ENCODE peak calls at places on chromosomes 12 and 14, in four cellular contexts. Y is body of pancreas, N is ascending aorta, X is transverse colon. I is an unnamed sample. For H3K4me1, the result is how much of the 10 kb centered on the place peaks cover.

GRCh38 chr12:3882896-3883564 is 9.8 kb upstream of the PARP11 start:
- DNase-seq in Y (no peak), N (no peak), X (no peak), I (no peak)

GRCh38 chr14:75389679-75390078 is 38.1 kb upstream of the JDP2 start:
- DNase-seq in Y (no peak), N (no peak), X (no peak), I (no peak)

GRCh38 chr14:101964297-101965144 is at the start of gene DYNC1H1:
- DNase-seq in Y (peak), N (peak), X (peak), I (peak)

GRCh38 chr12:18747960-18748359 is 10.0 kb downstream of the CAPZA3 start:
- DNase-seq in Y (no peak), N (no peak), X (no peak), I (no peak)

GRCh38 chr14:56815301-56815700 is 5.0 kb upstream of the OTX2 start:
- DNase-seq in Y (no peak), N (no peak), X (no peak), I (no peak)

GRCh38 chr14:103068351-103069073 is 11.2 kb upstream of the CDC42BPB start:
- DNase-seq in Y (no peak), N (no peak), X (no peak), I (peak)

GRCh38 chr12:54292083-54292930 is 8.5 kb downstream of the NFE2 start:
- DNase-seq in Y (no peak), N (no peak), X (no peak), I (no peak)

GRCh38 chr14:52055215-52055614 is 13.6 kb downstream of the NID2 start:
- DNase-seq in Y (no peak), N (no peak), X (no peak), I (no peak)

GRCh38 chr14:71372411-71372838 is 465.2 kb downstream of the PCNX1 start:
- DNase-seq in Y (no peak), N (no peak), X (no peak), I (no peak)

GRCh38 chr12:48029811-48030650 is 25.8 kb upstream of the COL2A1 start:
- DNase-seq in Y (no peak), N (no peak), X (no peak), I (no peak)

GRCh38 chr12:95918194-95918993 is 24.0 kb downstream of the CCDC38 start:
- DNase-seq in Y (peak), N (no peak), X (peak), I (no peak)

GRCh38 chr14:35213869-35214387 is 78.3 kb upstream of the PSMA6 start:
- DNase-seq in Y (no peak), N (no peak), X (no peak), I (no peak)

GRCh38 chr12:39451977-39452376 is 9.1 kb upstream of the KIF21A start:
- DNase-seq in Y (no peak), N (no peak), X (no peak), I (no peak)

GRCh38 chr12:50074936-50075807 is 10.0 kb upstream of the SMARCD1 start:
- DNase-seq in Y (peak), N (peak), X (peak), I (peak)

GRCh38 chr12:119809023-119809422 is 68.1 kb downstream of the CIT start:
- DNase-seq in Y (no peak), N (no peak), X (no peak), I (no peak)

GRCh38 chr14:46580941-46581671 is 70.5 kb downstream of the RPL10L start:
- DNase-seq in Y (peak), N (no peak), X (peak), I (peak)

GRCh38 chr12:108457006-108457733 is 57.9 kb upstream of the FICD start:
- DNase-seq in Y (peak), N (no peak), X (no peak), I (no peak)

GRCh38 chr14:68781161-68782021 is 11.5 kb downstream of the ZFP36L1 start:
- DNase-seq in Y (peak), N (peak), X (peak), I (peak)

GRCh38 chr12:49831717-49832116 is 3.5 kb upstream of the NCKAP5L start:
- DNase-seq in Y (no peak), N (no peak), X (no peak), I (no peak)

GRCh38 chr12:127811988-127812387 is 455.0 kb upstream of the TMEM132C start:
- DNase-seq in Y (no peak), N (no peak), X (no peak), I (no peak)

GRCh38 chr12:52645982-52646381 is 6.0 kb downstream of the KRT2 start:
- DNase-seq in Y (no peak), N (no peak), X (no peak), I (no peak)

GRCh38 chr12:62684586-62685295 is 218.1 kb downstream of the MON2 start:
- DNase-seq in Y (no peak), N (peak), X (peak), I (peak)

GRCh38 chr12:646303-647038 is 16.8 kb downstream of the NINJ2 start:
- DNase-seq in Y (peak), N (peak), X (no peak), I (no peak)

GRCh38 chr12:22530-23201 is 43.9 kb upstream of the IQSEC3 start:
- DNase-seq in Y (no peak), N (no peak), X (no peak), I (no peak)

GRCh38 chr12:106068296-106068695 is 70.5 kb downstream of the NUAK1 start:
- DNase-seq in Y (no peak), N (no peak), X (no peak), I (no peak)

GRCh38 chr12:39393890-39394289 is 49.0 kb downstream of the KIF21A start:
- DNase-seq in Y (no peak), N (no peak), X (no peak), I (no peak)

GRCh38 chr14:96624661-96625435 is 122.7 kb downstream of the PAPOLA start:
- DNase-seq in Y (no peak), N (peak), X (no peak), I (no peak)

GRCh38 chr12:18165422-18165871 is 75.5 kb upstream of the RERGL start:
- DNase-seq in Y (no peak), N (no peak), X (no peak), I (no peak)

GRCh38 chr12:51873251-51873994 is 14.5 kb upstream of the ANKRD33 start:
- DNase-seq in Y (no peak), N (no peak), X (no peak), I (peak)

GRCh38 chr14:31934767-31935266 is 142.3 kb upstream of the ARHGAP5 start:
- DNase-seq in Y (peak), N (no peak), X (peak), I (peak)

GRCh38 chr12:130179621-130180020 is 17.4 kb downstream of the FZD10 start:
- DNase-seq in Y (no peak), N (no peak), X (no peak), I (no peak)

GRCh38 chr12:52350786-52351185 is 16.5 kb downstream of the KRT85 start:
- DNase-seq in Y (peak), N (peak), X (no peak), I (no peak)

GRCh38 chr12:1630827-1631591 is 2.0 kb downstream of the WNT5B start:
- DNase-seq in Y (no peak), N (no peak), X (no peak), I (no peak)

GRCh38 chr12:33044447-33044846 is 147.9 kb upstream of the PKP2 start:
- DNase-seq in Y (no peak), N (no peak), X (no peak), I (no peak)

GRCh38 chr12:49672351-49673181 is 34.6 kb downstream of the FMNL3 start:
- DNase-seq in Y (no peak), N (no peak), X (no peak), I (no peak)

GRCh38 chr12:64669270-64669842 is 59.1 kb downstream of the RASSF3 start:
- DNase-seq in Y (peak), N (no peak), X (peak), I (peak)

GRCh38 chr12:116672010-116672409 is 65.9 kb downstream of the SPRING1 start:
- DNase-seq in Y (no peak), N (no peak), X (no peak), I (no peak)

GRCh38 chr12:124484526-124484953 is 82.9 kb downstream of the NCOR2 start:
- DNase-seq in Y (no peak), N (no peak), X (no peak), I (no peak)
- H3K4me3 ChIP-seq in Y (no peak), N (no peak), X (no peak), I (no peak)

DNA sequence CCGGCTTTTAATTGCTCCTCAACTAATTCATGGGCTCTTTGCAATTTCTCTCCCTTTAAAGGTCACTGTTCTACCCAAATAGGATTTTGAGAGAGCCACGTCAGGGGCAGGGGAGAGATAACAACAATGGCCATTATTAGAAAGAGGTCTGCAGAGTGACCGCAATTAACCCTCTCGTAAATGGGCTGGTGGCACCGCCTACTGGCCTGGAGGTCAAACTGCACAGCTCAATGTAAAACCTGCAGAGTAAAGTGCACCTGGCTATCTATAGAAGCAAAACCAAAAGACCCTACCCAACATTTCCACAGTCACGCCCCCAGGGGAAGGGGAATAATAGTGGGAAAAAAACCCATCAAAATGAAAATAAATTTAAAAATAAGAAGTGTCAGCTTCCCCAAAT is 21.6 kb upstream of the CLEC4E start:
- DNase-seq in Y (no peak), N (no peak), X (no peak), I (no peak)
- TF ChIP-seq CTCF in Y (no peak), N (no peak), X (no peak), I (no peak)

GRCh38 chr14:55539975-55540374 is 40.0 kb upstream of the KTN1 start:
- DNase-seq in Y (no peak), N (no peak), X (no peak), I (no peak)
- H3K4me1 ChIP-seq in Y (under half), N (under half), X (under half), I (under half)

GRCh38 chr12:114683709-114684097 is 272 bp downstream of the TBX3 start:
- DNase-seq in Y (no peak), N (no peak), X (no peak), I (no peak)

GRCh38 chr12:114682101-114682919 is 1.7 kb downstream of the TBX3 start:
- DNase-seq in Y (no peak), N (no peak), X (no peak), I (no peak)

GRCh38 chr12:114684870-114685273 is 897 bp upstream of the TBX3 start:
- DNase-seq in Y (no peak), N (no peak), X (no peak), I (no peak)

GRCh38 chr12:114684098-114684869 is at the start of gene TBX3:
- DNase-seq in Y (peak), N (peak), X (peak), I (peak)

GRCh38 chr12:114682920-114683708 is 861 bp downstream of the TBX3 start:
- DNase-seq in Y (no peak), N (no peak), X (peak), I (no peak)
- H3K4me3 ChIP-seq in Y (peak), N (peak), X (peak), I (peak)

GRCh38 chr12:25810683-25811082 is 147.8 kb upstream of the RASSF8 start:
- DNase-seq in Y (no peak), N (no peak), X (no peak), I (no peak)

GRCh38 chr12:25813843-25814242 is 144.6 kb upstream of the RASSF8 start:
- DNase-seq in Y (no peak), N (no peak), X (no peak), I (no peak)

GRCh38 chr12:25808604-25809003 is 149.9 kb upstream of the RASSF8 start:
- DNase-seq in Y (no peak), N (no peak), X (no peak), I (no peak)

GRCh38 chr12:25812295-25812694 is 146.2 kb upstream of the RASSF8 start:
- DNase-seq in Y (no peak), N (no peak), X (no peak), I (no peak)

DNA sequence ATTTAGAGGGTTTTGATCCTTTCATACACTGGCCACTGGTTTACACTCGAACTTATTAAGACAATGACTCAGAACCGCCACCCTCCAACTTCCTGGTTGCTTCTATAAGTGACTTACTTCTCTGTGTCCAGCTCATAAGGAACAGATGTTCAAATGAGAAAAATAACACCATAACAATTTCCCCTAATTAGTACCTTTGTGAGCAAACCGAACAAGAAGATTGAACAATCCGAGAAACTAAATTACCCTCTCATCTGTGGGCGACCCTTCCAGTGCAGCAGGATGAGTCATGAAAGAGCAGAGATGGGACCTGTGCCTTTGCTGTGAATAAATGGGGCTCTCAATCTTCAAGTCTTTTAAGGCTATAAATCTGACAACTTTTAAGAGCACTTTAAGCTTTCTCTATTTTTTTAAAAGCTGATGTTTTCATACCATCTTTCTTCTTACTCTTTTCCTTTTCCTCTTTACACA is 146.8 kb upstream of the RASSF8 start:
- DNase-seq in Y (no peak), N (no peak), X (no peak), I (no peak)
- TF ChIP-seq CTCF in Y (no peak), N (no peak), X (no peak), I (no peak)

GRCh38 chr14:59330455-59330854 is 134.7 kb downstream of the GPR135 start:
- DNase-seq in Y (no peak), N (no peak), X (peak), I (no peak)
- H3K4me1 ChIP-seq in Y (under half), N (under half), X (under half), I (under half)

DNA sequence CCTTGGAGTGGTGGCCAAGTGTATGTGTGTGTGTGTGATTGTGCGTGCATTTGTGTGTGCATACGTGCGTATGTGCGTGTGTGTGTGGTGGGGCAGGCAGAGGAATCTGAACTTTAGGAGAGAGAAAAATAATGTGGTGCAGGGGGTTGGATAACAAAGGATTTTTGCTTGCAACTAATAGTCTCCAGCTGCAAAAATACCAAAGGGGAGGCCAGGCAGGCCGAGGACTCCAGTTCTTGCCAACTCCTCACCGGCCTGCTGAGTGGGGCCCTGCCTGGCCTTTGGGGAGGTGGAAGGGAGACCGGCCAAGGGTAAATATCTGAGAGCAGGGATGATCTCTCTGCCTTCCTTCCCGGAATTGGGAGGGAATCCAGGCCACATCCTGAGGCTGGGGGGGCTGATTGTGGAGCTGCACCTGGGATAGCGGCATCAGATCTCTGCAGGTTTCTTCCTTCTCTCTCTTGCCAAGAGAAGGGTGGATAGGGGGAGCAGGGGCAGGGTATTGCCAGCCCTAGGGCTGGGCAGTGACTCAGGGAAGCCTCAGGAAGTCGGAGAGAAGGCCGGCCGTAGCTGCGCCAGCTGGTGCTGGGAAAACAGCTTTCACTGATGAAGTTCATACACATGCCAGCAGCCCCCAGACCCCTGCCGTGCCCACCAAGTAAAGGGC is 4.5 kb upstream of the LRP1-AS start:
- DNase-seq in Y (no peak), N (no peak), X (no peak), I (no peak)
- H3K4me3 ChIP-seq in Y (no peak), N (no peak), X (no peak), I (no peak)

DNA sequence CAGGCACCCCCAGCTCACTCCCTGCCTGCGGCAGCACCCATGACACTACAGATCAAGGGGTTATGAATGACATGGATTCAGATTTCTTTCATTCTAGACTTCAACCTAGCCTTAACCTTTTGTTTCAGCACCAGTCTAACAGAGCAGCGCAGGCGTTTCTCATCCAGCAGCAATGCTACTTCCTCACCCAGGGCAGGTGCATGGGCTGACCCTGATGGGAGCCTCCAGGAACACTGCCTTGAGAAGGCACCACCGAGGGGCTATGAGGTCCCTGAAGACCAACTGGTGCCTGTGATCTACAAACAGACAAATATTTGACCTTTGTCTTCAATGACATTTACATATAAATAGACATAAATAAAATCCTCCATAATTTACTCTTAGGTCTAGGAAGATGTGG is 10.8 kb downstream of the CDCA4 start:
- DNase-seq in Y (no peak), N (no peak), X (no peak), I (no peak)
- TF ChIP-seq CTCF in Y (no peak), N (no peak), X (no peak), I (no peak)

I was measured in mucosa of descending colon.